ENCODE peak calls at places on chromosomes 12 and 14, in five cellular contexts. O is anterior cingulate cortex, R is ecto neural progenitor cell, H is fibroblast of lung, V is head of caudate nucleus. P is an unnamed sample.

GRCh38 chr12:1496162-1496925 is 98.0 kb downstream of the FBXL14 start:
- DNase-seq in O (no peak), R (no peak), H (peak), V (no peak), P (no peak)

GRCh38 chr12:95538002-95538401 is 13.3 kb downstream of the USP44 start:
- DNase-seq in O (no peak), R (no peak), H (no peak), V (no peak), P (no peak)

GRCh38 chr12:54164402-54165145 is 24.2 kb downstream of the SMUG1 start:
- DNase-seq in O (no peak), R (peak), H (no peak), V (no peak), P (no peak)

GRCh38 chr14:100723135-100723883 is 3.4 kb upstream of the DLK1 start:
- DNase-seq in O (no peak), R (no peak), H (no peak), V (no peak), P (no peak)

GRCh38 chr14:36418937-36419336 is 98.5 kb upstream of the MBIP start:
- DNase-seq in O (no peak), R (no peak), H (no peak), V (no peak), P (no peak)

GRCh38 chr12:130987151-130987931 is 33.6 kb downstream of the ADGRD1 start:
- DNase-seq in O (no peak), R (peak), H (no peak), V (no peak), P (no peak)

GRCh38 chr14:99007795-99008194 is 264.2 kb downstream of the BCL11B start:
- DNase-seq in O (no peak), R (no peak), H (no peak), V (no peak), P (no peak)

GRCh38 chr12:85468356-85469157 is 188.5 kb downstream of the ALX1 start:
- DNase-seq in O (no peak), R (peak), H (peak), V (no peak), P (no peak)

GRCh38 chr12:14390449-14390848 is 25.0 kb downstream of the ATF7IP start:
- DNase-seq in O (no peak), R (no peak), H (no peak), V (no peak), P (no peak)

GRCh38 chr12:25074954-25075353 is 120.0 kb downstream of the DNAI7 start:
- DNase-seq in O (no peak), R (no peak), H (no peak), V (no peak), P (no peak)

GRCh38 chr12:47270782-47271664 is 191.3 kb upstream of the AMIGO2 start:
- DNase-seq in O (no peak), R (no peak), H (peak), V (no peak), P (no peak)

GRCh38 chr12:50961708-50962107 is 9.4 kb downstream of the HIGD1C start:
- DNase-seq in O (no peak), R (no peak), H (peak), V (no peak), P (no peak)

GRCh38 chr12:117807355-117807754 is 161.4 kb downstream of the KSR2 start:
- DNase-seq in O (no peak), R (no peak), H (no peak), V (no peak), P (no peak)

GRCh38 chr14:74973905-74974363 is 18.5 kb upstream of the PGF start:
- DNase-seq in O (no peak), R (no peak), H (no peak), V (no peak), P (no peak)

P was measured in stimulated activated effector memory CD8-positive, alpha-beta T cell treated with anti-CD3 and anti-CD28 coated beads, Interleukin-12 subunit alpha, Interleukin-12 subunit beta, amount 100 ng/mL, for 72 hours.